ENCODE peak calls at places on chromosomes 5 and 9, in six cellular contexts. K is PC-3, V is MM.1S, P is GM23338, W is GM23248, J is neural progenitor cell. Q is an unnamed sample. For H3F3A, the result is how much of the 10 kb centered on the place peaks cover.

GRCh38 chr5:34858798-34859197 is 19.8 kb downstream of the TTC23L start:
- DNase-seq in K (no peak), V (no peak), P (no peak), W (peak), J (no peak), Q (no peak)

GRCh38 chr5:143148461-143149170 is 254.9 kb downstream of the NR3C1 start:
- DNase-seq in K (no peak), V (no peak), P (no peak), W (peak), J (no peak), Q (no peak)

GRCh38 chr9:18474778-18475177 is 825 bp downstream of the ADAMTSL1 start:
- DNase-seq in K (peak), V (no peak), P (no peak), W (peak), J (no peak), Q (no peak)

GRCh38 chr9:104009853-104010252 is 84.3 kb upstream of the SMC2 start:
- DNase-seq in K (no peak), V (no peak), P (no peak), W (no peak), J (no peak), Q (no peak)

GRCh38 chr5:73822989-73823339 is 197.0 kb downstream of the ARHGEF28 start:
- DNase-seq in K (peak), V (no peak), P (no peak), W (peak), J (no peak), Q (peak)

GRCh38 chr9:83340451-83340850 is 197.8 kb downstream of the FRMD3 start:
- DNase-seq in K (no peak), V (no peak), P (no peak), W (no peak), J (no peak), Q (no peak)

GRCh38 chr5:74148321-74148720 is 492.2 kb downstream of the ENC1 start:
- DNase-seq in K (no peak), V (no peak), P (no peak), W (no peak), J (no peak), Q (no peak)

GRCh38 chr5:157710887-157711286 is 20.3 kb upstream of the THG1L start:
- DNase-seq in K (peak), V (no peak), P (no peak), W (peak), J (no peak), Q (no peak)

GRCh38 chr9:137166242-137167112 is 3.4 kb downstream of the LRRC26 start:
- DNase-seq in K (no peak), V (no peak), P (no peak), W (no peak), J (no peak), Q (no peak)

GRCh38 chr5:134095293-134095692 is 19.2 kb upstream of the TCF7 start:
- DNase-seq in K (no peak), V (no peak), P (no peak), W (no peak), J (no peak), Q (no peak)

GRCh38 chr9:37840560-37841194 is 40.1 kb downstream of the DCAF10 start:
- DNase-seq in K (peak), V (no peak), P (no peak), W (peak), J (no peak), Q (peak)

GRCh38 chr5:77211691-77212047 is 1.2 kb downstream of the PDE8B start:
- DNase-seq in K (no peak), V (no peak), P (no peak), W (no peak), J (no peak), Q (no peak)

DNA sequence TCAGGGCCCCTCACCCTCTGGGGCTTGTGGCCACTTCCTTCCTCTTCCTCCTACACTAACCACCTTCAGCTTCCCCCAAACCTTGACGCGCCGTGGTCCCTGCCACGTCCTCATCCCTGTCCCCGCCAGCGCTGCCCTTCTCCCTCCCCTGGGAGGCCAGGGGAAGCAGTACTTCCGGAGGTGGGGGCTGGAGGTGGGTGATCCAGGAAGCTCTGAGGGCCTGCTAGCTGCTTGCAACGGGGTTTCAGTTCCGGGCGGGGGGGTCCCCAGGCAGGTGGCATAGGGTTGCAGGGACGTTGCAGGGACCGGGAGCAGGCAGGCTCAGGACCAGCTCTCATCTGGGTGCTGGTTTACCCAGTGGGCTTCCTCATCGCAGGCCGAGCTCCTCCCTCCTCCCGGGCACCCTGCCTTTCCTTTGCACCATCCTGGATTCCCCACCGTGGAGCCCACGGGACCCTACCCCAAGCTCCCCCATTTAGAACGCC is 70.0 kb downstream of the RXRA start:
- DNase-seq in K (no peak), V (peak), P (no peak), W (no peak), J (no peak), Q (no peak)
- TF ChIP-seq EZH2 in K (no peak), V (no peak), P (no peak), W (no peak), J (no peak), Q (no peak)

GRCh38 chr9:127985011-127985410 is 4.2 kb upstream of the EEIG1 start:
- DNase-seq in K (no peak), V (no peak), P (no peak), W (no peak), J (no peak), Q (no peak)
- H3F3A ChIP-seq in K (under half), V (under half), P (under half), W (under half), J (under half), Q (under half)

DNA sequence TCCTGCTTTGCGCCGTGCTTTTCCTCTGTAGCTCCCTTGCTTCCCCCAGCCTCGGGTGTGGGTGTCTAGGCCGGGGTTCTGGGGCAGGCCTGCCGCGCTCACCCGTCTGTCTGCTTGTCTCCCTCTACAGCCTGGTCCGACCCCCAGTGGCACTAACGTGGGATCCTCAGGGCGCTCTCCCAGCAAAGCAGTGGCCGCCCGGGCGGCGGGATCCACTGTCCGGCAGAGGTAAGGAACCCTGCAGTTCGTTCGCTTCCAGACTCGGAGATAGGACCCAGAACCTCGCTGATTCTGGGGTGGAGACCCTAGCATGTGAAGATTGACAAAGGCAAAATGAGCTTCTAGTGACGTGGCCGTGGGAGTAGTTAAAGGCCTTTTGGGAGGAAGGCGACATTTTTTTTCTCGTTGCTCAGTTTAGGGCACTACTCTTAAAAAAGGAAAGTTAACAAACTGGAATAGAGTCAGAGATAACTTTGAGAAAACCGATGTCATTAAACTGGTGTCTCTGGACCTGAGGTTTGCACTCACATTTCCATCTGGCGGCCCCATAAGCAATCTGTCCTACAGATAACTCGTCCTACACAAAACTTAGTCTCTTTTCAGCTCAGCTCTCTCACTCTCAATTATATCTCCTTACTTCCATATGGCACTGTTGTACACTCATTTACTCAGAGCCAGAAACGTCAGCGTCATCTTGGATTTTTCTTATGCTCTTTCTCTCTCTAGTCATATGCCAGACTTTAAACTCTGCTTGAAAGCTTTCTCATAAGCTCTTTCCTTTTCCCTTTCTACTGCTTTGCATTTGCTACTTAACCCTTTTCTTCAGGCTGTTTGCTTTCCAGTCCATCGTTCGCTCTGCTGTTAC is 566 bp downstream of the SEC61B start:
- DNase-seq in K (no peak), V (no peak), P (peak), W (peak), J (no peak), Q (no peak)
- H3K4me2 ChIP-seq in K (peak), V (peak), P (peak), W (peak), J (peak), Q (peak)

DNA sequence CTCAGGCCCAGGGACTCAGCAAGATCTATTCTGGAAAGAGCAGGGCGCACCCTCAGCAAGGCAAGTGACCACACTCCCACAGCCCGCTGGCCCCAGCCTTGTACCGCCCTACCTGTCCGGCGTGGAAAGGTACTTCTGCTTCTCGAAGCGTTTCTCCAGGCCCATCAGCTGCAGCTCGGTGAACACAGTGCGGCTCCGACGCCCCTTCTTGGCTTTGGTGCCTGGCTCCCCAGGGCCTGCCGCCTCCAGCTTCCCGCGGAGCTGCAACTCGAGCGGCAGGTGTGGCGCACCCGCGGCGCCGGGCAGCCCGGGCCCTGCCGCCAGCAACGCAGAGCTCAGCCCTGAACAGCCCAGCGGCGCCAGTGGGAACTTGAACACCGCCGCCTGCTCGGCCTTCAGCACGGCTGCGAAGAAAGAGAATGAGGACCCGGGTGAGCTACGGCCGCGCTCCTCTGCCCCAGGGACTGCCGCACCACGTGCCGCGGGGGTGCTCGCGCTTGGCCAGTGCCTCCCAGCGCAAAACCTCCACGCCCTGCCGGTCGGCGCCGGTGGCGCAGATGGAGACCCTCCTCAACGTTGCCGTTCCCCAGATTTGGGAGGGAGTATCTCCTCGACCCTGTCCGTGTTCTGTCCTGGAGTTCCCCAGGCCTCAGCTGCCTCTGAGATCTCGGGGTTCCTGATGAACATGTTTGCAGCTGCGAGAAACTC is 2.2 kb downstream of the BARX1 start:
- DNase-seq in K (no peak), V (no peak), P (peak), W (no peak), J (peak), Q (no peak)
- TF ChIP-seq EZH2 in K (no peak), V (no peak), P (peak), W (no peak), J (peak), Q (no peak)

GRCh38 chr5:72633649-72634048 is 126.4 kb upstream of the ZNF366 start:
- DNase-seq in K (no peak), V (no peak), P (no peak), W (peak), J (no peak), Q (no peak)
- H3F3A ChIP-seq in K (under half), V (under half), P (under half), W (under half), J (under half), Q (under half)

Q was measured in PC-9.